ENCODE peak calls at places on chromosome 1, in ten cellular contexts. One of them, this sample, is unnamed.

GRCh38 chr1:219708919-219709318 is 96.0 kb upstream of the ZC3H11B start:
- DNase-seq in WERI-Rb-1: no peak
- DNase-seq in gastrocnemius medialis: no peak
- DNase-seq in Panc1: no peak
- DNase-seq in psoas muscle: no peak
- DNase-seq in PC-3: no peak
- DNase-seq in A549: no peak
- DNase-seq in fibroblast of lung: peak; percentile 21
- DNase-seq in mammary epithelial cell: no peak
- DNase-seq in endodermal cell: no peak
- DNase-seq in this sample: no peak

GRCh38 chr1:242008788-242009500 is 10.0 kb upstream of the MAP1LC3C start:
- DNase-seq in WERI-Rb-1: no peak
- DNase-seq in gastrocnemius medialis: peak; percentile 15
- DNase-seq in Panc1: no peak
- DNase-seq in psoas muscle: peak; percentile 30
- DNase-seq in PC-3: no peak
- DNase-seq in A549: no peak
- DNase-seq in fibroblast of lung: no peak
- DNase-seq in mammary epithelial cell: no peak
- DNase-seq in endodermal cell: no peak
- DNase-seq in this sample: no peak

GRCh38 chr1:203361843-203362524 is 11.1 kb upstream of the FMOD start:
- DNase-seq in WERI-Rb-1: no peak
- DNase-seq in gastrocnemius medialis: no peak
- DNase-seq in Panc1: no peak
- DNase-seq in psoas muscle: no peak
- DNase-seq in PC-3: peak; percentile 32
- DNase-seq in A549: no peak
- DNase-seq in fibroblast of lung: peak; percentile 49
- DNase-seq in mammary epithelial cell: peak; percentile 27
- DNase-seq in endodermal cell: no peak
- DNase-seq in this sample: no peak

GRCh38 chr1:206700445-206701036 is 15.8 kb downstream of the MAPKAPK2 start:
- DNase-seq in WERI-Rb-1: peak; percentile 65
- DNase-seq in gastrocnemius medialis: peak; percentile 81
- DNase-seq in Panc1: no peak
- DNase-seq in psoas muscle: no peak
- DNase-seq in PC-3: no peak
- DNase-seq in A549: no peak
- DNase-seq in fibroblast of lung: no peak
- DNase-seq in mammary epithelial cell: no peak
- DNase-seq in endodermal cell: no peak
- DNase-seq in this sample: no peak

GRCh38 chr1:230176871-230177411 is 109.9 kb downstream of the GALNT2 start:
- DNase-seq in WERI-Rb-1: peak; percentile 95
- DNase-seq in gastrocnemius medialis: peak; percentile 61
- DNase-seq in Panc1: no peak
- DNase-seq in psoas muscle: peak; percentile 73
- DNase-seq in PC-3: no peak
- DNase-seq in A549: no peak
- DNase-seq in fibroblast of lung: peak; percentile 28
- DNase-seq in mammary epithelial cell: no peak
- DNase-seq in endodermal cell: peak; percentile 40
- DNase-seq in this sample: no peak

GRCh38 chr1:28508435-28508754 is 2.6 kb downstream of the RCC1 start:
- DNase-seq in WERI-Rb-1: no peak
- DNase-seq in gastrocnemius medialis: no peak
- DNase-seq in Panc1: no peak
- DNase-seq in psoas muscle: no peak
- DNase-seq in PC-3: no peak
- DNase-seq in A549: no peak
- DNase-seq in fibroblast of lung: no peak
- DNase-seq in mammary epithelial cell: no peak
- DNase-seq in endodermal cell: no peak
- DNase-seq in this sample: no peak

GRCh38 chr1:227082999-227083746 is 143.1 kb downstream of the COQ8A start:
- DNase-seq in WERI-Rb-1: no peak
- DNase-seq in gastrocnemius medialis: no peak
- DNase-seq in Panc1: no peak
- DNase-seq in psoas muscle: no peak
- DNase-seq in PC-3: no peak
- DNase-seq in A549: no peak
- DNase-seq in fibroblast of lung: no peak
- DNase-seq in mammary epithelial cell: no peak
- DNase-seq in endodermal cell: no peak
- DNase-seq in this sample: no peak

GRCh38 chr1:37620707-37621106 is 14.0 kb downstream of the RSPO1 start:
- DNase-seq in WERI-Rb-1: no peak
- DNase-seq in gastrocnemius medialis: no peak
- DNase-seq in Panc1: no peak
- DNase-seq in psoas muscle: no peak
- DNase-seq in PC-3: peak; percentile 4
- DNase-seq in A549: no peak
- DNase-seq in fibroblast of lung: no peak
- DNase-seq in mammary epithelial cell: no peak
- DNase-seq in endodermal cell: no peak
- DNase-seq in this sample: no peak

GRCh38 chr1:204409878-204410763 is 1.5 kb downstream of the PPP1R15B start:
- DNase-seq in WERI-Rb-1: peak; percentile 5
- DNase-seq in gastrocnemius medialis: no peak
- DNase-seq in Panc1: no peak
- DNase-seq in psoas muscle: no peak
- DNase-seq in PC-3: no peak
- DNase-seq in A549: no peak
- DNase-seq in fibroblast of lung: no peak
- DNase-seq in mammary epithelial cell: no peak
- DNase-seq in endodermal cell: no peak
- DNase-seq in this sample: no peak

GRCh38 chr1:160576430-160576829 is 2.9 kb downstream of the CD84 start:
- DNase-seq in WERI-Rb-1: no peak
- DNase-seq in gastrocnemius medialis: no peak
- DNase-seq in Panc1: no peak
- DNase-seq in psoas muscle: no peak
- DNase-seq in PC-3: no peak
- DNase-seq in A549: no peak
- DNase-seq in fibroblast of lung: no peak
- DNase-seq in mammary epithelial cell: no peak
- DNase-seq in endodermal cell: no peak
- DNase-seq in this sample: no peak

GRCh38 chr1:182305861-182306260 is 85.7 kb downstream of the GLUL start:
- DNase-seq in WERI-Rb-1: no peak
- DNase-seq in gastrocnemius medialis: no peak
- DNase-seq in Panc1: no peak
- DNase-seq in psoas muscle: no peak
- DNase-seq in PC-3: no peak
- DNase-seq in A549: no peak
- DNase-seq in fibroblast of lung: no peak
- DNase-seq in mammary epithelial cell: no peak
- DNase-seq in endodermal cell: no peak
- DNase-seq in this sample: no peak

GRCh38 chr1:23452011-23452411 is 27.5 kb upstream of the TCEA3 start:
- DNase-seq in WERI-Rb-1: no peak
- DNase-seq in gastrocnemius medialis: peak; percentile 73
- DNase-seq in Panc1: no peak
- DNase-seq in psoas muscle: peak; percentile 52
- DNase-seq in PC-3: peak; percentile 96
- DNase-seq in A549: no peak
- DNase-seq in fibroblast of lung: peak; percentile 41
- DNase-seq in mammary epithelial cell: peak; percentile 94
- DNase-seq in endodermal cell: no peak
- DNase-seq in this sample: no peak

GRCh38 chr1:37038079-37038702 is 3.9 kb upstream of the GRIK3 start:
- DNase-seq in WERI-Rb-1: peak; percentile 78
- DNase-seq in gastrocnemius medialis: no peak
- DNase-seq in Panc1: no peak
- DNase-seq in psoas muscle: no peak
- DNase-seq in PC-3: peak; percentile 46
- DNase-seq in A549: peak; percentile 7
- DNase-seq in fibroblast of lung: no peak
- DNase-seq in mammary epithelial cell: peak; percentile 6
- DNase-seq in endodermal cell: peak; percentile 73
- DNase-seq in this sample: no peak

DNA sequence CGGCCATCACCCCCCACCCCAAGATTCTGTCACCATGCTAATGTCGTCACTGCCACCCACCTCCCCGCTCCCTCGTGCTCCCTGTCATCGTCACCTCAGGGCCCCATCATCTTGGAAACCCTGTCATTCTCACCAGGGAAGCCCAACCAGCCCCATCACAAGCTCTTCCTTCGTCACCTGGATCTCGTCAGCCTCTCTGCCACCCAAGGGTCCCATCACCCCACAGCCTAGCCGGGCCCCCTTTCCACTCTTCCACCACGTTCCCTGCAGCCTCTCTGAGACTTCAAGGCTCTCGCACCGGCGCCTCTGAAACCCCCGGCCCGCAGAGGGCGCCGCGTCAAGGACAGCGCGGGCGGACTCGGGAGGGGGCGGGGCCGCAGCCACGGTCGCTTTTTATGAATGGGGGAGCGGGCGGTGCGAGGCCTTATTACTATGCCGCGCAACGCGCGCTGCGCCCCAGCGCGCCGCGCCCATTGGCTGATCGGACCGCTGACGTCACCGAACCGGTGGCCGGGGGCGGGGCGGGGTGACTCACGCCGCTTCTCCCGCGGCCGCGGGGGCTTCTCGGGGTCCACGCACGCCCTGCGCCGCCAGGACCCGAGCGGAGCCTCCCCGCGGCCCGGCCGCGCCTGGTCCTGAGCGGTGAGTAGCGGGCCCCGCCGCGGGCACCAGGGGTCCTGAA is at the start of gene GPR3:
- DNase-seq in WERI-Rb-1: peak; percentile 94
- DNase-seq in gastrocnemius medialis: peak; percentile 84
- DNase-seq in Panc1: no peak
- DNase-seq in psoas muscle: peak; percentile 93
- DNase-seq in PC-3: peak; percentile 94
- DNase-seq in A549: peak; percentile 81
- DNase-seq in fibroblast of lung: peak; percentile 87
- DNase-seq in mammary epithelial cell: peak; percentile 84
- DNase-seq in endodermal cell: peak; percentile 97
- DNase-seq in this sample: peak; percentile 70
- H3K4me3 ChIP-seq in WERI-Rb-1: peak within 1 kb of the TSS; percentile 67
- H3K4me3 ChIP-seq in gastrocnemius medialis: peak within 1 kb of the TSS; percentile 53
- H3K4me3 ChIP-seq in Panc1: peak within 1 kb of the TSS; percentile 65
- H3K4me3 ChIP-seq in psoas muscle: peak within 1 kb of the TSS; percentile 67
- H3K4me3 ChIP-seq in PC-3: peak within 1 kb of the TSS; percentile 100
- H3K4me3 ChIP-seq in A549: peak within 1 kb of the TSS; percentile 70
- H3K4me3 ChIP-seq in fibroblast of lung: peak within 1 kb of the TSS; percentile 63
- H3K4me3 ChIP-seq in mammary epithelial cell: peak within 1 kb of the TSS; percentile 73
- H3K4me3 ChIP-seq in endodermal cell: peak within 1 kb of the TSS; percentile 91
- H3K4me3 ChIP-seq in this sample: peak within 1 kb of the TSS; percentile 77

GRCh38 chr1:110433803-110434202 is 17.1 kb upstream of the PROK1 start:
- DNase-seq in WERI-Rb-1: peak; percentile 75
- DNase-seq in gastrocnemius medialis: peak; percentile 81
- DNase-seq in Panc1: no peak
- DNase-seq in psoas muscle: peak; percentile 58
- DNase-seq in PC-3: peak; percentile 75
- DNase-seq in A549: peak; percentile 64
- DNase-seq in fibroblast of lung: peak; percentile 28
- DNase-seq in mammary epithelial cell: peak; percentile 74
- DNase-seq in endodermal cell: peak; percentile 96
- DNase-seq in this sample: no peak
- TF ChIP-seq CTCF in WERI-Rb-1: peak; percentile 64
- TF ChIP-seq CTCF in gastrocnemius medialis: no peak
- TF ChIP-seq CTCF in Panc1: no peak
- TF ChIP-seq CTCF in psoas muscle: no peak
- TF ChIP-seq CTCF in PC-3: peak; percentile 42
- TF ChIP-seq CTCF in A549: peak; percentile 11
- TF ChIP-seq CTCF in fibroblast of lung: no peak
- TF ChIP-seq CTCF in mammary epithelial cell: peak; percentile 58
- TF ChIP-seq CTCF in endodermal cell: peak; percentile 58
- TF ChIP-seq CTCF in this sample: no peak

GRCh38 chr1:46187106-46187869 is 10.9 kb downstream of the POMGNT1 start:
- DNase-seq in WERI-Rb-1: no peak
- DNase-seq in gastrocnemius medialis: no peak
- DNase-seq in Panc1: no peak
- DNase-seq in psoas muscle: no peak
- DNase-seq in PC-3: no peak
- DNase-seq in A549: no peak
- DNase-seq in fibroblast of lung: no peak
- DNase-seq in mammary epithelial cell: no peak
- DNase-seq in endodermal cell: no peak
- DNase-seq in this sample: no peak

GRCh38 chr1:46183926-46184557 is 7.8 kb upstream of the P3R3URF start:
- DNase-seq in WERI-Rb-1: no peak
- DNase-seq in gastrocnemius medialis: no peak
- DNase-seq in Panc1: no peak
- DNase-seq in psoas muscle: no peak
- DNase-seq in PC-3: no peak
- DNase-seq in A549: no peak
- DNase-seq in fibroblast of lung: no peak
- DNase-seq in mammary epithelial cell: no peak
- DNase-seq in endodermal cell: no peak
- DNase-seq in this sample: no peak

GRCh38 chr1:46188295-46189030 is 9.8 kb downstream of the POMGNT1 start:
- DNase-seq in WERI-Rb-1: no peak
- DNase-seq in gastrocnemius medialis: no peak
- DNase-seq in Panc1: no peak
- DNase-seq in psoas muscle: no peak
- DNase-seq in PC-3: peak; percentile 45
- DNase-seq in A549: no peak
- DNase-seq in fibroblast of lung: no peak
- DNase-seq in mammary epithelial cell: no peak
- DNase-seq in endodermal cell: peak; percentile 58
- DNase-seq in this sample: no peak

GRCh38 chr1:46184920-46185658 is 8.8 kb upstream of the P3R3URF start:
- DNase-seq in WERI-Rb-1: no peak
- DNase-seq in gastrocnemius medialis: no peak
- DNase-seq in Panc1: no peak
- DNase-seq in psoas muscle: no peak
- DNase-seq in PC-3: no peak
- DNase-seq in A549: no peak
- DNase-seq in fibroblast of lung: no peak
- DNase-seq in mammary epithelial cell: no peak
- DNase-seq in endodermal cell: no peak
- DNase-seq in this sample: no peak

DNA sequence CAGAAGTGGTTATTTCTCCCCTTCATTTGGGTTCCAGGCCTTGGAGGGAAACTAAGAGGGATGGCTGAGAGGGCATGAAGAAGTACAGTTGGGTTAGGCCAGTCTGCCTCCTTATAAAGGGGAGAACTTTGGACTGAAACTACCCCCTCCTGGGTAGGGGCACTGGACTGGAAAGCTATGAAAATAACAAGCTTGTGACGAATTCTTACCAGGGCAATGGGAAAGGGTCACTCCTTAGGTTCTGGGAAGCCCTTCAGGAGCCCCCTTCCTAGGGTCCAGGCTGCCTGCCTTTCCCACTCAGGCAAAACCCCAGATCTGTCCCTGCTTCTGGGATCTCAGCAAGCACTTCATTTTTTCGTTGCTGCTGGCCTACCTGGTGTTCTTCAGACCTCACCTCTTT is 9.8 kb upstream of the P3R3URF start:
- DNase-seq in WERI-Rb-1: no peak
- DNase-seq in gastrocnemius medialis: no peak
- DNase-seq in Panc1: no peak
- DNase-seq in psoas muscle: no peak
- DNase-seq in PC-3: no peak
- DNase-seq in A549: no peak
- DNase-seq in fibroblast of lung: no peak
- DNase-seq in mammary epithelial cell: no peak
- DNase-seq in endodermal cell: no peak
- DNase-seq in this sample: no peak
- H3K27ac ChIP-seq in WERI-Rb-1: no peak overlapping the region
- H3K27ac ChIP-seq in gastrocnemius medialis: peak overlapping the region; percentile 93
- H3K27ac ChIP-seq in Panc1: peak overlapping the region; percentile 66
- H3K27ac ChIP-seq in psoas muscle: no peak overlapping the region
- H3K27ac ChIP-seq in PC-3: no peak overlapping the region
- H3K27ac ChIP-seq in A549: no peak overlapping the region
- H3K27ac ChIP-seq in fibroblast of lung: no peak overlapping the region
- H3K27ac ChIP-seq in mammary epithelial cell: no peak overlapping the region
- H3K27ac ChIP-seq in endodermal cell: no peak overlapping the region
- H3K27ac ChIP-seq in this sample: no peak overlapping the region

GRCh38 chr1:19720973-19721372 is 56.3 kb downstream of the HTR6 start:
- DNase-seq in WERI-Rb-1: no peak
- DNase-seq in gastrocnemius medialis: no peak
- DNase-seq in Panc1: no peak
- DNase-seq in psoas muscle: no peak
- DNase-seq in PC-3: no peak
- DNase-seq in A549: no peak
- DNase-seq in fibroblast of lung: peak; percentile 22
- DNase-seq in mammary epithelial cell: no peak
- DNase-seq in endodermal cell: peak; percentile 62
- DNase-seq in this sample: no peak
- H3K4me3 ChIP-seq in WERI-Rb-1: no peak overlapping the region
- H3K4me3 ChIP-seq in gastrocnemius medialis: no peak overlapping the region
- H3K4me3 ChIP-seq in Panc1: no peak overlapping the region
- H3K4me3 ChIP-seq in psoas muscle: no peak overlapping the region
- H3K4me3 ChIP-seq in PC-3: no peak overlapping the region
- H3K4me3 ChIP-seq in A549: no peak overlapping the region
- H3K4me3 ChIP-seq in fibroblast of lung: no peak overlapping the region
- H3K4me3 ChIP-seq in mammary epithelial cell: no peak overlapping the region
- H3K4me3 ChIP-seq in endodermal cell: no peak overlapping the region
- H3K4me3 ChIP-seq in this sample: no peak overlapping the region